ENCODE peak calls at places on chromosomes 12 and 14, in ten cellular contexts. N, G, Y, Z, A, Q, K, C, J and L are unnamed samples.

GRCh38 chr14:31895206-31895605 is 181.9 kb upstream of the ARHGAP5 start:
- DNase-seq in A (no peak), Q (peak; percentile 35), N (no peak), K (no peak), G (no peak), C (no peak), Y (no peak), Z (no peak), J (peak; percentile 84), L (peak; percentile 79)

GRCh38 chr14:66152269-66152668 is 333.9 kb upstream of the CCDC196 start:
- DNase-seq in J (no peak), Z (no peak), G (no peak), Y (no peak), A (no peak), Q (no peak), K (no peak), N (no peak), C (no peak), L (no peak)

GRCh38 chr14:75831971-75832370 is 149.8 kb downstream of the TGFB3 start:
- DNase-seq in G (peak; percentile 29), Z (peak; percentile 23), C (peak; percentile 50), Y (no peak), K (no peak), J (peak; percentile 94), Q (no peak), N (no peak), A (no peak), L (peak; percentile 24)

GRCh38 chr12:68370006-68370590 is 37.9 kb upstream of the MDM1 start:
- DNase-seq in J (peak; percentile 71), C (no peak), N (no peak), Y (no peak), Q (no peak), A (no peak), G (no peak), K (no peak), Z (no peak), L (no peak)

GRCh38 chr14:91869556-91869955 is 2.2 kb upstream of the TC2N start:
- DNase-seq in Q (peak; percentile 12), N (no peak), Y (no peak), A (no peak), G (no peak), Z (no peak), K (no peak), C (no peak), J (no peak), L (peak; percentile 16)

GRCh38 chr12:18224745-18225144 is 36.6 kb upstream of the PIK3C2G start:
- DNase-seq in Q (peak; percentile 21), A (no peak), Z (no peak), C (peak; percentile 4), K (no peak), G (no peak), Y (no peak), J (peak; percentile 57), N (no peak), L (no peak)

GRCh38 chr12:31745242-31745641 is 16.4 kb upstream of the AMN1 start:
- DNase-seq in G (no peak), K (no peak), N (no peak), A (no peak), Q (no peak), J (no peak), Y (no peak), Z (no peak), C (no peak), L (no peak)

GRCh38 chr12:42482086-42482819 is 107.3 kb downstream of the PRICKLE1 start:
- DNase-seq in Q (peak; percentile 3), G (peak; percentile 87), Z (peak; percentile 63), Y (peak; percentile 75), K (peak; percentile 70), C (no peak), N (no peak), A (no peak), J (peak; percentile 69), L (peak; percentile 37)

GRCh38 chr12:4037747-4038312 is 164.6 kb upstream of the PARP11 start:
- DNase-seq in C (no peak), N (no peak), G (peak; percentile 28), Y (no peak), A (no peak), Z (peak; percentile 43), Q (peak; percentile 44), K (no peak), J (peak; percentile 58), L (peak; percentile 46)

GRCh38 chr12:8639936-8640335 is 22.7 kb downstream of the MFAP5 start:
- DNase-seq in G (no peak), Z (no peak), N (no peak), K (peak; percentile 11), J (no peak), Q (no peak), C (no peak), Y (no peak), A (no peak), L (no peak)

GRCh38 chr12:5377997-5378596 is 53.8 kb upstream of the NTF3 start:
- DNase-seq in N (no peak), C (no peak), Z (no peak), A (no peak), Q (no peak), Y (no peak), J (peak; percentile 3), K (no peak), G (no peak), L (no peak)

GRCh38 chr12:122166422-122167327 is 7.3 kb downstream of the IL31 start:
- DNase-seq in A (no peak), C (no peak), N (no peak), G (no peak), Z (no peak), Q (no peak), J (no peak), K (no peak), Y (no peak), L (no peak)

GRCh38 chr14:28294834-28295440 is 471.6 kb upstream of the FOXG1 start:
- DNase-seq in Y (no peak), Z (no peak), N (no peak), A (no peak), K (no peak), G (no peak), J (peak; percentile 60), C (no peak), Q (peak; percentile 27), L (peak; percentile 19)

GRCh38 chr12:64064240-64064639 is 157.9 kb downstream of the KICS2 start:
- DNase-seq in A (no peak), Z (no peak), C (no peak), J (no peak), Q (no peak), Y (no peak), N (no peak), G (no peak), K (no peak), L (no peak)

GRCh38 chr12:64064706-64065105 is 157.4 kb downstream of the KICS2 start:
- DNase-seq in J (no peak), Q (no peak), Z (no peak), Y (no peak), A (no peak), K (no peak), G (no peak), C (no peak), N (no peak), L (no peak)

GRCh38 chr12:64063121-64063520 is 159.0 kb downstream of the KICS2 start:
- DNase-seq in Q (no peak), A (no peak), Y (no peak), N (no peak), C (no peak), J (no peak), Z (no peak), K (no peak), G (no peak), L (no peak)

GRCh38 chr12:64066052-64066451 is 156.0 kb downstream of the KICS2 start:
- DNase-seq in Q (peak; percentile 4), Y (no peak), G (no peak), A (no peak), K (no peak), C (no peak), Z (no peak), N (no peak), J (no peak), L (peak; percentile 55)

GRCh38 chr12:64066776-64067175 is 155.3 kb downstream of the KICS2 start:
- DNase-seq in N (no peak), Y (no peak), C (no peak), J (no peak), K (no peak), Q (no peak), Z (no peak), G (no peak), A (no peak), L (no peak)
- H3K27me3 ChIP-seq in N (no peaks in the 10 kb centered on the region), Y (no peaks in the 10 kb centered on the region), C (no peaks in the 10 kb centered on the region), J (no peaks in the 10 kb centered on the region), K (no peaks in the 10 kb centered on the region), Q (no peaks in the 10 kb centered on the region), Z (no peaks in the 10 kb centered on the region), G (no peaks in the 10 kb centered on the region), A (no peaks in the 10 kb centered on the region), L (no peaks in the 10 kb centered on the region)

GRCh38 chr14:61527325-61528100 is 167.8 kb upstream of the HIF1A start:
- DNase-seq in C (no peak), A (no peak), Z (peak; percentile 52), N (no peak), K (no peak), J (peak; percentile 85), G (peak; percentile 51), Q (peak; percentile 30), Y (no peak), L (peak; percentile 87)
- TF ChIP-seq CTCF in C (no peak), A (no peak), Z (no peak), N (no peak), K (no peak), J (no peak), G (no peak), Q (no peak), Y (no peak), L (peak; percentile 23)

DNA sequence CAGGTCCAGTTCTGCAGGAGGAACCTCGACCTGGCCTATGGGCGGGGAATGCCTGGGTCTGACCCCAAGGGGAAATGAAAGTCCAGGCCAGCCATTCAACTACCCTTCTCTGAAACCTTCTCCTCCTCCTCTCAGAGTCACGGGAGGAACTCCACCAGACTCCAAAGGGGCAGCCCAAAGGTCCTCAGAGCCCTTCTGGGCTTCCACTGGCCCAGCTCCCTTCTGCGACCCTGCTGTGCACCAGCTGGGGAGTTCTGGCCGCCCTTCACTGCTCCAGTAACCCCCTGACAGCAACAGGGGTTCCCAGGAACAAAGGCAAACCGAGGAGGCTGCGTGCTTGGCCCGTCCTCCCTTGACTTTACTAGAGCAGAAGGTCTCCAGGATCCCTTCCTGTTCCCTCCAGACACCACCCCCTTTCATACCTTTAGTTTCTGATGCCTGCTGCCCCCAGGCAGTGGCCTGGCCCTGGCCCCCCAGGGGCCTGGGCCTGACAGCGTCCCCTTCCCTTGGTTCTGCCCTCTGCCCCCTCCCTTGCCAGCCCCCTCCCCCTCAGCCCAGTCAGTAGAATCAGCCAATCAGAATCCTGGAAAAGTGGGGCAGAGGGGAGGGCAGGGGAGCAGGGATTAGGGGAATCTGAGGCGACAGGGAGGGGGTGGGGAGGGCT is 850 bp upstream of the ZNF385A start:
- DNase-seq in Z (no peak), C (no peak), Y (peak; percentile 32), A (no peak), K (no peak), G (peak; percentile 58), Q (no peak), J (no peak), N (no peak), L (no peak)
- H3K4me3 ChIP-seq in Z (no peak overlapping the region), C (no peak overlapping the region), Y (peak overlapping the region; percentile 30), A (no peak overlapping the region), K (no peak overlapping the region), G (no peak overlapping the region), Q (no peak overlapping the region), J (no peak overlapping the region), N (no peak overlapping the region), L (no peak overlapping the region)

DNA sequence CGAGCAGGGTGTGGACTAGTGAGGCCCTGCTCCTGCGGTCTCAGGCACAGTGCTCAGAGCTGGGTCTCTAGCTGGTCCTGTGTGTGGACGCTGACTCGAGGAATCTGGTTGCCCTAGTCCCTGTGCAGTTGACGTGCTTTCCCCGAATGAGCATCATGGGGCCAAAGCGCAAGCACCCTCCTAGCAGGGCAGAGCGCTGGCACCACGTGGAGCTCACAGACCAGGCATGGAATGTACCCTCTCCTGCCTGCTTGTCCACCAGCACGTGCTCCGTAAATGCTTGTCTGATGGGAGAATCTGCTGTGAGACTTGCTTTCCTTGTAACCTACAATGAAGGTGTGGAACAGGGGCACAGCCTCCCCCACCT is 124.9 kb downstream of the PIWIL1 start:
- DNase-seq in N (no peak), Q (no peak), K (no peak), J (no peak), Z (no peak), A (no peak), Y (no peak), C (no peak), G (no peak), L (no peak)
- H3K27me3 ChIP-seq in N (no peaks in the 10 kb centered on the region), Q (peaks cover 15% of the 10 kb centered on the region), K (no peaks in the 10 kb centered on the region), J (no peaks in the 10 kb centered on the region), Z (no peaks in the 10 kb centered on the region), A (no peaks in the 10 kb centered on the region), Y (peaks cover 62% of the 10 kb centered on the region), C (no peaks in the 10 kb centered on the region), G (no peaks in the 10 kb centered on the region), L (no peaks in the 10 kb centered on the region)